ENCODE peak calls at places on chromosomes 3 and 15, in four cellular contexts. One of them, this sample, is unnamed.

GRCh38 chr3:117611242-117611641 is 901.7 kb downstream of the TUSC7 start:
- DNase-seq in HTR-8/SVneo: no peak
- DNase-seq in AG10803: no peak
- DNase-seq in SJSA1: no peak
- DNase-seq in this sample: no peak

GRCh38 chr3:99332726-99333125 is 305.7 kb upstream of the COL8A1 start:
- DNase-seq in HTR-8/SVneo: no peak
- DNase-seq in AG10803: peak; percentile 90
- DNase-seq in SJSA1: no peak
- DNase-seq in this sample: peak; percentile 38

GRCh38 chr3:124700880-124701684 is 29.2 kb upstream of the UMPS start:
- DNase-seq in HTR-8/SVneo: no peak
- DNase-seq in AG10803: peak; percentile 29
- DNase-seq in SJSA1: no peak
- DNase-seq in this sample: peak; percentile 35

GRCh38 chr3:48614044-48614443 is 4.6 kb upstream of the UQCRC1 start:
- DNase-seq in HTR-8/SVneo: peak; percentile 67
- DNase-seq in AG10803: peak; percentile 87
- DNase-seq in SJSA1: no peak
- DNase-seq in this sample: peak; percentile 76

GRCh38 chr3:12964713-12965612 is 108.3 kb downstream of the IQSEC1 start:
- DNase-seq in HTR-8/SVneo: no peak
- DNase-seq in AG10803: no peak
- DNase-seq in SJSA1: no peak
- DNase-seq in this sample: no peak

GRCh38 chr3:175184392-175184791 is 325.3 kb downstream of the NAALADL2 start:
- DNase-seq in HTR-8/SVneo: no peak
- DNase-seq in AG10803: no peak
- DNase-seq in SJSA1: no peak
- DNase-seq in this sample: no peak

GRCh38 chr3:28125342-28125741 is 116.1 kb upstream of the CMC1 start:
- DNase-seq in HTR-8/SVneo: no peak
- DNase-seq in AG10803: no peak
- DNase-seq in SJSA1: no peak
- DNase-seq in this sample: no peak

GRCh38 chr3:79086514-79086913 is 681.3 kb downstream of the ROBO1 start:
- DNase-seq in HTR-8/SVneo: peak; percentile 35
- DNase-seq in AG10803: peak; percentile 54
- DNase-seq in SJSA1: peak; percentile 48
- DNase-seq in this sample: peak; percentile 55

GRCh38 chr15:84761534-84762190 is 13.3 kb downstream of the ZNF592 start:
- DNase-seq in HTR-8/SVneo: no peak
- DNase-seq in AG10803: no peak
- DNase-seq in SJSA1: no peak
- DNase-seq in this sample: no peak

GRCh38 chr15:40367673-40368611 is 9.9 kb downstream of the DISP2 start:
- DNase-seq in HTR-8/SVneo: no peak
- DNase-seq in AG10803: peak; percentile 88
- DNase-seq in SJSA1: peak; percentile 90
- DNase-seq in this sample: peak; percentile 95

GRCh38 chr3:157445897-157446296 is 9.2 kb downstream of the PTX3 start:
- DNase-seq in HTR-8/SVneo: no peak
- DNase-seq in AG10803: peak; percentile 76
- DNase-seq in SJSA1: no peak
- DNase-seq in this sample: no peak

GRCh38 chr3:126322181-126322967 is 34.8 kb downstream of the KLF15 start:
- DNase-seq in HTR-8/SVneo: no peak
- DNase-seq in AG10803: no peak
- DNase-seq in SJSA1: no peak
- DNase-seq in this sample: no peak

GRCh38 chr3:49346797-49347251 is 7.0 kb upstream of the USP4 start:
- DNase-seq in HTR-8/SVneo: no peak
- DNase-seq in AG10803: peak; percentile 61
- DNase-seq in SJSA1: no peak
- DNase-seq in this sample: peak; percentile 55

GRCh38 chr3:12929801-12930200 is 88.4 kb upstream of the RPL32 start:
- DNase-seq in HTR-8/SVneo: no peak
- DNase-seq in AG10803: no peak
- DNase-seq in SJSA1: no peak
- DNase-seq in this sample: no peak

GRCh38 chr15:93068581-93069199 is 20.3 kb downstream of the RGMA start:
- DNase-seq in HTR-8/SVneo: no peak
- DNase-seq in AG10803: no peak
- DNase-seq in SJSA1: no peak
- DNase-seq in this sample: no peak

GRCh38 chr15:29821416-29822099 is 710 bp downstream of the TJP1 start:
- DNase-seq in HTR-8/SVneo: peak; percentile 60
- DNase-seq in AG10803: peak; percentile 71
- DNase-seq in SJSA1: peak; percentile 87
- DNase-seq in this sample: peak; percentile 81

GRCh38 chr3:119322021-119322522 is 27.9 kb downstream of the ARHGAP31 start:
- DNase-seq in HTR-8/SVneo: peak; percentile 22
- DNase-seq in AG10803: no peak
- DNase-seq in SJSA1: no peak
- DNase-seq in this sample: no peak

GRCh38 chr3:31077021-31077601 is 182.7 kb upstream of the GADL1 start:
- DNase-seq in HTR-8/SVneo: peak; percentile 37
- DNase-seq in AG10803: peak; percentile 79
- DNase-seq in SJSA1: peak; percentile 72
- DNase-seq in this sample: peak; percentile 81

GRCh38 chr15:100707229-100707628 is 104.8 kb downstream of the ASB7 start:
- DNase-seq in HTR-8/SVneo: no peak
- DNase-seq in AG10803: no peak
- DNase-seq in SJSA1: no peak
- DNase-seq in this sample: no peak

GRCh38 chr15:95278532-95279265 is 1047.3 kb downstream of the MCTP2 start:
- DNase-seq in HTR-8/SVneo: no peak
- DNase-seq in AG10803: no peak
- DNase-seq in SJSA1: no peak
- DNase-seq in this sample: no peak

GRCh38 chr15:29942144-29942543 is 119.9 kb upstream of the TJP1 start:
- DNase-seq in HTR-8/SVneo: no peak
- DNase-seq in AG10803: no peak
- DNase-seq in SJSA1: no peak
- DNase-seq in this sample: no peak

GRCh38 chr3:64686446-64686908 is 1.3 kb downstream of the ADAMTS9 start:
- DNase-seq in HTR-8/SVneo: no peak
- DNase-seq in AG10803: peak; percentile 58
- DNase-seq in SJSA1: peak; percentile 48
- DNase-seq in this sample: peak; percentile 57

GRCh38 chr3:150460484-150460883 is 52.4 kb downstream of the TSC22D2 start:
- DNase-seq in HTR-8/SVneo: no peak
- DNase-seq in AG10803: no peak
- DNase-seq in SJSA1: no peak
- DNase-seq in this sample: no peak

GRCh38 chr3:20190991-20191390 is 5.0 kb upstream of the SGO1 start:
- DNase-seq in HTR-8/SVneo: no peak
- DNase-seq in AG10803: no peak
- DNase-seq in SJSA1: no peak
- DNase-seq in this sample: no peak

GRCh38 chr3:24645047-24645446 is 150.4 kb upstream of the THRB start:
- DNase-seq in HTR-8/SVneo: no peak
- DNase-seq in AG10803: no peak
- DNase-seq in SJSA1: no peak
- DNase-seq in this sample: no peak

GRCh38 chr3:27166888-27167287 is 202.3 kb downstream of the NEK10 start:
- DNase-seq in HTR-8/SVneo: peak; percentile 25
- DNase-seq in AG10803: peak; percentile 100
- DNase-seq in SJSA1: peak; percentile 47
- DNase-seq in this sample: peak; percentile 92

GRCh38 chr3:122745365-122746021 is 48.1 kb downstream of the HSPBAP1 start:
- DNase-seq in HTR-8/SVneo: no peak
- DNase-seq in AG10803: peak; percentile 59
- DNase-seq in SJSA1: no peak
- DNase-seq in this sample: no peak

GRCh38 chr15:70947369-70948335 is 55.0 kb downstream of the LRRC49 start:
- DNase-seq in HTR-8/SVneo: no peak
- DNase-seq in AG10803: no peak
- DNase-seq in SJSA1: no peak
- DNase-seq in this sample: no peak

GRCh38 chr3:31064021-31064420 is 169.6 kb upstream of the GADL1 start:
- DNase-seq in HTR-8/SVneo: no peak
- DNase-seq in AG10803: peak; percentile 68
- DNase-seq in SJSA1: no peak
- DNase-seq in this sample: no peak

GRCh38 chr3:32297366-32297765 is 58.9 kb downstream of the CMTM8 start:
- DNase-seq in HTR-8/SVneo: no peak
- DNase-seq in AG10803: no peak
- DNase-seq in SJSA1: no peak
- DNase-seq in this sample: no peak

GRCh38 chr15:100229181-100230163 is 112.3 kb downstream of the ADAMTS17 start:
- DNase-seq in HTR-8/SVneo: no peak
- DNase-seq in AG10803: no peak
- DNase-seq in SJSA1: no peak
- DNase-seq in this sample: no peak

GRCh38 chr3:12138044-12138443 is 20.7 kb downstream of the TIMP4 start:
- DNase-seq in HTR-8/SVneo: peak; percentile 14
- DNase-seq in AG10803: peak; percentile 26
- DNase-seq in SJSA1: no peak
- DNase-seq in this sample: peak; percentile 35

GRCh38 chr15:64895285-64896065 is 16.2 kb upstream of the ANKDD1A start:
- DNase-seq in HTR-8/SVneo: no peak
- DNase-seq in AG10803: peak; percentile 51
- DNase-seq in SJSA1: no peak
- DNase-seq in this sample: peak; percentile 43

GRCh38 chr15:68612979-68613740 is 34.4 kb downstream of the CORO2B start:
- DNase-seq in HTR-8/SVneo: no peak
- DNase-seq in AG10803: peak; percentile 58
- DNase-seq in SJSA1: no peak
- DNase-seq in this sample: no peak

GRCh38 chr15:65049418-65049840 is 4.2 kb downstream of the SLC51B start:
- DNase-seq in HTR-8/SVneo: peak; percentile 59
- DNase-seq in AG10803: peak; percentile 91
- DNase-seq in SJSA1: no peak
- DNase-seq in this sample: peak; percentile 97

GRCh38 chr15:40793216-40793989 is 13.5 kb upstream of the ZFYVE19 start:
- DNase-seq in HTR-8/SVneo: no peak
- DNase-seq in AG10803: peak; percentile 84
- DNase-seq in SJSA1: peak; percentile 85
- DNase-seq in this sample: peak; percentile 66

GRCh38 chr3:125120370-125121122 is 64.7 kb upstream of the HEG1 start:
- DNase-seq in HTR-8/SVneo: no peak
- DNase-seq in AG10803: peak; percentile 54
- DNase-seq in SJSA1: no peak
- DNase-seq in this sample: peak; percentile 34

GRCh38 chr3:56654460-56654859 is 28.6 kb downstream of the TASOR start:
- DNase-seq in HTR-8/SVneo: no peak
- DNase-seq in AG10803: no peak
- DNase-seq in SJSA1: no peak
- DNase-seq in this sample: no peak

This sample was measured in AG20443.